ENCODE peak calls at places on chromosomes 3 and 15, in eight cellular contexts. L, E, G, H, N, Z, T and I are unnamed samples.

GRCh38 chr3:184315871-184316661 is 1.7 kb downstream of the EIF4G1 start:
- DNase-seq in G (peak), Z (peak), N (peak), L (no peak), H (no peak), T (peak), E (no peak), I (no peak)

GRCh38 chr3:143172313-143173054 is 52.9 kb downstream of the CHST2 start:
- DNase-seq in E (no peak), H (no peak), L (no peak), N (no peak), Z (no peak), G (no peak), T (no peak), I (no peak)

GRCh38 chr15:68466876-68467275 is 34.9 kb upstream of the ITGA11 start:
- DNase-seq in G (no peak), Z (no peak), T (no peak), E (no peak), L (no peak), H (no peak), N (no peak), I (no peak)

GRCh38 chr15:81176291-81176893 is 20.3 kb upstream of the IL16 start:
- DNase-seq in G (no peak), N (no peak), L (no peak), T (peak), Z (peak), H (no peak), E (no peak), I (no peak)

GRCh38 chr15:89088605-89089315 is 504 bp downstream of the ABHD2 start:
- DNase-seq in G (no peak), Z (peak), N (no peak), L (no peak), T (peak), H (no peak), E (no peak), I (no peak)

GRCh38 chr3:149575213-149575961 is 82.4 kb downstream of the WWTR1 start:
- DNase-seq in T (peak), H (peak), Z (peak), G (no peak), L (no peak), E (no peak), N (peak), I (peak)

GRCh38 chr3:49591615-49592014 is 37.3 kb downstream of the BSN start:
- DNase-seq in T (no peak), Z (no peak), L (no peak), E (no peak), N (no peak), G (no peak), H (no peak), I (no peak)

GRCh38 chr3:14143271-14143605 is 18.4 kb downstream of the TMEM43 start:
- DNase-seq in Z (no peak), G (no peak), L (no peak), N (peak), T (no peak), E (no peak), H (peak), I (no peak)

GRCh38 chr15:73945109-73945508 is 18.8 kb downstream of the LOXL1 start:
- DNase-seq in L (no peak), T (no peak), Z (no peak), E (no peak), G (peak), N (no peak), H (no peak), I (no peak)

GRCh38 chr3:162719684-162720341 is 1223.2 kb downstream of the OTOL1 start:
- DNase-seq in H (peak), N (peak), G (no peak), T (no peak), E (no peak), L (no peak), Z (no peak), I (peak)

GRCh38 chr3:129282727-129283327 is 4.2 kb downstream of the HMCES start:
- DNase-seq in N (peak), L (no peak), T (no peak), G (no peak), E (no peak), Z (peak), H (no peak), I (no peak)

GRCh38 chr3:158221426-158221825 is 111.5 kb downstream of the RSRC1 start:
- DNase-seq in L (no peak), Z (no peak), N (no peak), E (no peak), H (no peak), T (no peak), G (no peak), I (no peak)
- H3K4me3 ChIP-seq in L (no peak), Z (no peak), N (no peak), E (no peak), H (no peak), T (no peak), G (no peak), I (no peak)

DNA sequence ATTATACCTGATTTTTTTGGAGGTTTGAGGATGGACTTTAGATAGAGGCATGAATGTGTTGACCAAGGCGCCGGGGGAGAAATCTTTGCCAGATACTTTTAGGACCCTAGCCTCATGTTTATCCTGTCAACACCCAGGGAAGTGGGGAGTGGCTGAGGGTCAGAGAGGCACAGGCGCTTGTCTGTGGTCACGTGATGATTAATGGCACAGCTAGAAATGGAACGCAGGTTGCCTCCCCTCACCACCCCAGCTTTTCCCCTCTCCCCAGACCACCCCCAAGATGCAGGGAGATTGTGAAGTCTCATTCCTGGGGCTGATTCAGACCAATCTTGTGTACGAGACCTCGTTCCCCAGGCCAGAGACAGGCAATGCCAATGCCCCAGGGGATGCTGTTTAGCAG is 218.4 kb upstream of the LINGO1 start:
- DNase-seq in G (no peak), Z (no peak), N (no peak), E (no peak), T (no peak), L (no peak), H (no peak), I (no peak)
- TF ChIP-seq CTCF in G (no peak), Z (no peak), N (no peak), E (no peak), T (no peak), L (no peak), H (no peak), I (no peak)

GRCh38 chr15:49435201-49435600 is 12.2 kb downstream of the FGF7 start:
- DNase-seq in Z (no peak), T (no peak), G (no peak), L (no peak), N (peak), E (no peak), H (peak), I (no peak)
- H3K4me3 ChIP-seq in Z (no peak), T (no peak), G (no peak), L (no peak), N (no peak), E (no peak), H (no peak), I (no peak)

GRCh38 chr15:54127574-54127973 is 149.3 kb downstream of the UNC13C start:
- DNase-seq in Z (no peak), H (no peak), L (no peak), N (no peak), E (no peak), G (no peak), T (no peak), I (no peak)
- TF ChIP-seq CTCF in Z (no peak), H (no peak), L (no peak), N (no peak), E (no peak), G (no peak), T (no peak), I (no peak)

GRCh38 chr3:126389112-126389791 is 5.5 kb upstream of the CFAP100 start:
- DNase-seq in L (peak), H (peak), Z (peak), E (peak), G (peak), T (peak), N (peak), I (peak)
- H3K4me3 ChIP-seq in L (no peak), H (peak), Z (no peak), E (no peak), G (peak), T (no peak), N (peak), I (peak)

DNA sequence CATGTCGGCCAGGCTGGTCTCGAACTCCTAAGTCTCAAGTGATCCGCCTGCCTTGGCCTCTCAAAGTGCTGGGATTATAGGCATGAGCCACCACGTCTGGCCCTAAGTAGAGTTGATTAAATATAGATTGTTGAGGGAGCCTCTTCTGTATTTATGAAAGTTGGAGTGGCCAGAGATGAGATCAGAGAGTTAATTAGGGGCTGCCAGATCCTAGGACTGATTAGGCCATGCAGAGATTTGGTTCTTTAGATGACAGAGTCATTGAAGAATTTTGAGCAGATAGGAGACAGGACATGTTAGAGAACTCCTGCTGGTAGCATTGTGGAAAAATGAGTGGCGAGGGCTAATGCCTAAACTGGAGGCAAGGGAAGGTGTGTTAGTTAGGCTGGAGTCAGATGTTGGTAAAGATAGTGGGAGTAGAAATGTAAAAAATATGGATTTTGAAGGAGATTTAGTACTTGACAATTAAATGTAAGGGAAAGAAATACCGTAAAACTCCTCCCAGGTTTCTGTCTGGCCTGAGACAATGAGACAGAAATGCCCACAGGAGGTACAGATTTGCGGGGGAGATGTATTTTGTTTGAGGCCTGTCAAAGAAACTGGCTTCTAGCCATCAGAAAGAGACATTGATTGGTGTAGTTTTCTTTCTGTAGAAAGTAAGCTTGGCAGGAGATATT is 23.4 kb downstream of the SACM1L start:
- DNase-seq in G (no peak), N (no peak), T (no peak), E (no peak), L (no peak), H (no peak), Z (no peak), I (no peak)
- TF ChIP-seq CTCF in G (no peak), N (no peak), T (no peak), E (no peak), L (no peak), H (no peak), Z (no peak), I (no peak)

DNA sequence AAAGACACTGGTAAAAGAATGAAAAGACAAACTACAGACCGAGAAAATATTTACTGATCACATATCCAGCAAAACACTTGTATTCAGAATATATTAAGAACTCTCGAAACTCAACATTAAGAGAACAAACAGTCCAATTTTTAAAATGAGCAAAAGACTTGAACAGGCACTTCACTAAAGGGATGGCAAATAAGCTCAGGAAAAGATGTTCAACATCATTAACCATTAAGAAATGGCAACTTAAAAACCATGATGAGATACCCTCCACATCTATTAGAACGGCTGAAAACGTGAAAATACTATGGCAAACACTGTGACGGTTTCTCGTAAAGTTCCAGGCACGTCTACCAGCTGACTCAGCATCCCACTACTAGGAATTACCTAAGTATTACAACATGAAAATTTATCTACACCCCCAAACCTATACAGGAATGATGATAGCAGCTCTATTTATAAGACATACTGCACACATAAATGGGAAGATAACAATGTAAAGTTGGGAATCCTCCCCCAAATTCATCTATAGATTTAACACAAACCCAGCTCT is 86.1 kb upstream of the PROK2 start:
- DNase-seq in L (no peak), T (no peak), E (no peak), G (no peak), N (no peak), Z (no peak), H (no peak), I (no peak)
- H3K4me3 ChIP-seq in L (no peak), T (no peak), E (no peak), G (no peak), N (no peak), Z (no peak), H (no peak), I (no peak)

GRCh38 chr3:47250309-47251060 is 32.1 kb downstream of the KIF9 start:
- DNase-seq in G (peak), N (peak), T (peak), E (peak), Z (peak), L (peak), H (peak), I (no peak)
- TF ChIP-seq CTCF in G (peak), N (peak), T (peak), E (peak), Z (peak), L (peak), H (peak), I (peak)

DNA sequence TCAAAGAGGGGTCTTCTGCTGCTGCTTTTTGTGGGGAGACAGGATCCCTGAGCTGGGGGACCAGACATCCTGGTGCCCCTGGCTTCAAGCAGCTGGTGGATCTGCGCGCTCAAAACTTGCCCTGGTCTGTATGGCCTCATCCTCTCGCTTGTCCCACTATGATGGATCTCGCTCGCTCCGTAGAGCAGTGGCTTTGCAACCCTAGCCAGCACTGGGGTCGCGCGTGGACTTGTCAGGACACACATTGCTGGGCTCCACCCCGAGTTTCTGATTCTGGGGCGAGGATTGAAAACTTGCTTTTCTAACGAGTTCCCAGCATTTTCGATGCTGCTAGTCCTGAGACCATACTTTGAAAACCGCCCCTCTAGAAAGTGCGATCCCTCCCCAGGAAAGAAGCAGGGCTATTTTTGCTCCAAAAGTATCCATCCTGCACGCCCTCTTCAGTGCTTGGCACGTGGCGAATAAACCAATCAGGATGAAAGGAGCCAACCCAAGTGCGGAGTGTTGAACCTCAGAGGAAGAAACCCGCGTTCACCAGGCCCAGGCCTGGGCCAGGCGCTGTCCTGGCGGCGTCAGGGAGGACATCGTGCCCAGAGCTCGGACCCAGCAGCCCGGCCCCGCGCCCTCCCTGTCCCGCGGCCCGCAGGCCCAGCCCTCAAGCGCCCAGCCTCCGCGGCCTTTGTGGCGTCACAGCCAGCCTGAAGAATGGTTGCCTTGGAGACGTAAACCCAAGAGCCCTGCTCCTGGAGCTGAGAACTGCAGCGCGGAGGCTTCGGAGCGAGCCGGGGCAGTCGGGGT is at the start of gene CFAP100:
- DNase-seq in H (peak), T (peak), L (peak), E (peak), Z (peak), G (no peak), N (peak), I (no peak)
- H3K4me3 ChIP-seq in H (no peak), T (no peak), L (peak), E (no peak), Z (no peak), G (no peak), N (no peak), I (peak)

DNA sequence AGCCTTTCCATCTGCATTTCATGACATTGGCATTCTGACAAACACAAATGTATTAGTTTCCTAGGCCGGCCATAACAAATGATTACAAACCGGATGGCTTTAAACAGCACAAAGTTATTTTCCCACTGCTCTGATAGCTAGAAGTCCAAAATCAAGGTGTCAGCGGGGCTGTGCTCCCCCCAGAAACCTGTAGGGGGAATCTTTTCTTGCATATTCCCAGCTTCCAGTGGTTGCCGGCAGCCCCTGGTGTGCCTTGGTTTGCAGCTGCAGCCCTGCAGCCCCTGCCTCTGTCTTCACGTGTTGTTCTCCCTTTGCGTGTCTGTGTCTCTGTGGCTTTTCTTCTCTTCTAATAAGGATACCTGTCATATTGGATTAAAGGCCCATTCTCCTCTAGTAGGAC is 79.0 kb upstream of the CDV3 start:
- DNase-seq in H (peak), Z (no peak), L (peak), N (peak), E (no peak), T (peak), G (no peak), I (no peak)
- TF ChIP-seq CTCF in H (peak), Z (no peak), L (peak), N (peak), E (no peak), T (peak), G (peak), I (peak)